ENCODE peak calls at places on chromosome 4, in eight cellular contexts. G is cardiac fibroblast; X is ELF-1; W is activated CD8-positive, alpha-beta memory T cell treated with anti-CD3 and anti-CD28 coated beads for 1 hour; R is breast epithelium; A is activated CD4-positive, CD25-positive, alpha-beta regulatory T cell; N is iris pigment epithelial cell; P is hepatocyte. E is an unnamed sample.

GRCh38 chr4:38306482-38307071 is 346.4 kb downstream of the PTTG2 start:
- DNase-seq in N (no peak), X (no peak), P (no peak), R (no peak), A (no peak), W (no peak), G (no peak), E (no peak)

GRCh38 chr4:150943126-150943525 is 72.0 kb downstream of the LRBA start:
- DNase-seq in X (no peak), G (no peak), R (no peak), P (no peak), A (no peak), N (no peak), W (no peak), E (no peak)

GRCh38 chr4:150694438-150694837 is 112.5 kb downstream of the MAB21L2 start:
- DNase-seq in N (no peak), R (no peak), W (no peak), G (no peak), A (no peak), P (no peak), X (no peak), E (no peak)

GRCh38 chr4:1383728-1384591 is 22.3 kb downstream of the NKX1-1 start:
- DNase-seq in A (no peak), G (no peak), R (peak), N (no peak), W (no peak), P (no peak), X (no peak), E (no peak)

GRCh38 chr4:131430302-131430701 is 1718.8 kb upstream of the PCDH10 start:
- DNase-seq in W (no peak), X (peak), A (no peak), P (no peak), N (no peak), R (no peak), G (no peak), E (no peak)

GRCh38 chr4:125837493-125838238 is 522.9 kb downstream of the FAT4 start:
- DNase-seq in N (no peak), R (no peak), X (no peak), P (no peak), A (no peak), W (no peak), G (no peak), E (peak)

GRCh38 chr4:186789671-186790070 is 66.0 kb upstream of the FAT1 start:
- DNase-seq in W (no peak), G (no peak), X (no peak), P (no peak), R (no peak), A (no peak), N (peak), E (peak)

GRCh38 chr4:167918077-167918476 is 174.3 kb upstream of the ANXA10 start:
- DNase-seq in A (no peak), W (no peak), P (no peak), N (peak), G (no peak), X (no peak), R (no peak), E (no peak)

GRCh38 chr4:37892641-37893040 is 1.8 kb downstream of the TBC1D1 start:
- DNase-seq in W (no peak), X (no peak), A (no peak), P (no peak), N (no peak), G (no peak), R (no peak), E (no peak)